ENCODE peak calls at places on chromosomes 7 and 10, in five cellular contexts. N is SK-N-SH, A is WTC11, C is endothelial cell, M is GM23338. B is an unnamed sample.

GRCh38 chr10:81600185-81600584 is 274.8 kb upstream of the NRG3 start:
- DNase-seq in N (no peak), A (no peak), C (no peak), M (no peak), B (peak)

GRCh38 chr10:132714096-132714721 is 71.7 kb downstream of the NKX6-2 start:
- DNase-seq in N (no peak), A (peak), C (peak), M (peak), B (no peak)

GRCh38 chr7:110569486-110569885 is 521.4 kb upstream of the LRRN3 start:
- DNase-seq in N (no peak), A (no peak), C (no peak), M (no peak), B (no peak)

GRCh38 chr7:35565927-35566326 is 129.0 kb downstream of the HERPUD2 start:
- DNase-seq in N (no peak), A (no peak), C (no peak), M (no peak), B (no peak)

GRCh38 chr10:127979017-127979416 is 72.1 kb downstream of the PTPRE start:
- DNase-seq in N (no peak), A (no peak), C (no peak), M (no peak), B (no peak)

GRCh38 chr7:154996756-154997155 is 6.2 kb downstream of the PAXIP1 start:
- DNase-seq in N (no peak), A (no peak), C (no peak), M (peak), B (no peak)

GRCh38 chr7:96612034-96612433 is 97.6 kb downstream of the SEM1 start:
- DNase-seq in N (no peak), A (no peak), C (no peak), M (no peak), B (no peak)

GRCh38 chr10:49562893-49563292 is 24.0 kb upstream of the ERCC6 start:
- DNase-seq in N (no peak), A (no peak), C (no peak), M (no peak), B (peak)

GRCh38 chr7:76302299-76303056 is at the start of gene HSPB1:
- DNase-seq in N (peak), A (peak), C (peak), M (peak), B (peak)

GRCh38 chr10:44233561-44234470 is 151.1 kb downstream of the CXCL12 start:
- DNase-seq in N (no peak), A (peak), C (peak), M (peak), B (no peak)

GRCh38 chr7:1059200-1060091 is 15.1 kb downstream of the GPR146 start:
- DNase-seq in N (peak), A (peak), C (peak), M (peak), B (no peak)

GRCh38 chr10:16521311-16522016 is at the start of gene C1QL3:
- DNase-seq in N (peak), A (peak), C (peak), M (peak), B (peak)

GRCh38 chr10:103845983-103846382 is 9.4 kb downstream of the SH3PXD2A start:
- DNase-seq in N (no peak), A (no peak), C (peak), M (no peak), B (no peak)

GRCh38 chr10:123637326-123637880 is 28.8 kb upstream of the GPR26 start:
- DNase-seq in N (no peak), A (no peak), C (no peak), M (no peak), B (peak)

GRCh38 chr10:121927361-121927840 is 430 bp downstream of the ATE1 start:
- DNase-seq in N (peak), A (peak), C (no peak), M (peak), B (peak)

GRCh38 chr7:155558961-155559360 is 12.6 kb upstream of the CNPY1 start:
- DNase-seq in N (no peak), A (no peak), C (no peak), M (no peak), B (no peak)

GRCh38 chr7:148045521-148045920 is 545.0 kb upstream of the C7orf33 start:
- DNase-seq in N (no peak), A (no peak), C (no peak), M (no peak), B (peak)

GRCh38 chr10:98748298-98748697 is 301.6 kb upstream of the HPS1 start:
- DNase-seq in N (peak), A (peak), C (peak), M (peak), B (peak)

GRCh38 chr10:27745719-27746363 is at the start of gene MKX:
- DNase-seq in N (peak), A (peak), C (peak), M (peak), B (peak)

GRCh38 chr7:130966246-130967009 is 232.4 kb upstream of the KLF14 start:
- DNase-seq in N (no peak), A (no peak), C (no peak), M (no peak), B (no peak)

GRCh38 chr7:2715341-2716231 is 27.6 kb downstream of the AMZ1 start:
- DNase-seq in N (no peak), A (no peak), C (no peak), M (no peak), B (no peak)

GRCh38 chr7:118949031-118949430 is 724.5 kb downstream of the ANKRD7 start:
- DNase-seq in N (no peak), A (no peak), C (no peak), M (no peak), B (peak)

GRCh38 chr10:112565434-112566053 is 118.5 kb downstream of the VTI1A start:
- DNase-seq in N (peak), A (peak), C (peak), M (peak), B (peak)

GRCh38 chr7:79462334-79462733 is 8.9 kb upstream of the MAGI2 start:
- DNase-seq in N (no peak), A (no peak), C (no peak), M (no peak), B (peak)

GRCh38 chr7:93861325-93861949 is 29.1 kb downstream of the TFPI2 start:
- DNase-seq in N (no peak), A (no peak), C (no peak), M (peak), B (peak)
- TF ChIP-seq CTCF in N (peak), A (no peak), C (peak), M (no peak), B (peak)

GRCh38 chr7:157253850-157254249 is 83.0 kb upstream of the DNAJB6 start:
- DNase-seq in N (no peak), A (no peak), C (no peak), M (no peak), B (peak)
- TF ChIP-seq CTCF in N (no peak), A (no peak), C (no peak), M (no peak), B (peak)

DNA sequence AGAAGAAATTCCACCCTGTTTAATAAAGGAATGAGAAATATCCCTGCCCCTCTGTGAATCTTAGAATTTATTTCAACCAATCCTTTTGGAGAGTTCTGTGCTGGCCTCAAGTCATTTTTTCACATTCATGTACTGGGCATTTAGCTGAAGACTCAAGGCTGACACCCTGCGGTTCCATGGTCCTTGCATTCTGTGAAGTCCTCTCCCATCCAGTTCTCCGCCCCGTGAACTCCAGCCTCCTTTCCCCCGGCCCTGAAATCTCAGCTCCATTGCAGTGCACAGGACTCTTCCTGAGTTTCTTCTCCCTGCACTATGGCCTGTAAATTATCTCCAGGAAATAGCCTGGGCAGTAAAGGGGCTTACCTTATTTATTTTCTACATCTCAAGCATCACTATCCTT is 183.0 kb upstream of the KCND2 start:
- DNase-seq in N (peak), A (peak), C (no peak), M (peak), B (peak)
- TF ChIP-seq CTCF in N (peak), A (no peak), C (no peak), M (peak), B (peak)

GRCh38 chr10:116787018-116787674 is 44.8 kb upstream of the HSPA12A start:
- DNase-seq in N (no peak), A (no peak), C (no peak), M (no peak), B (no peak)
- TF ChIP-seq CTCF in N (no peak), A (no peak), C (no peak), M (no peak), B (no peak)

DNA sequence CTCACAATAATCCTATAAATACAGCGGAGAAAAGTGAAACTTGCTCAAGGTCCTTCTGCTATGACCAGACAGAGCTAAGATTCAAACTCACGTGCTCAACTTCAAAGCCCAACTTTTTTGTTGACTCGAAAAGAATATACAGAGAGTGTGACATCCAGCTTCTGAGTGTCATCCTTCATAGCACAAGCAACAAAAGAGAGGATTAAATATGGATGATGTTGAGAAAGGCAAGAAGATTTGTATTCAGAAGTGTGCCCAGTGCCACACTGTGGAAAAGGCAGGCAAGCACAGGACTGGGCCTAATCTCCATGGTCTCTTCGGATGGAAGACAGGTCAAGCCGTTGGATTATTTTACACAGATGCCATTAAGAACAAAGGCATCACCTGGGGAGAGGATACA is 2.1 kb upstream of the FAM3C start:
- DNase-seq in N (no peak), A (no peak), C (no peak), M (peak), B (peak)
- TF ChIP-seq CTCF in N (peak), A (no peak), C (no peak), M (peak), B (peak)

GRCh38 chr10:14200645-14201534 is 129.8 kb downstream of the FRMD4A start:
- DNase-seq in N (peak), A (peak), C (peak), M (peak), B (no peak)
- TF ChIP-seq CTCF in N (peak), A (peak), C (peak), M (peak), B (peak)

GRCh38 chr7:108384721-108385483 is 71.3 kb downstream of the NRCAM start:
- DNase-seq in N (no peak), A (no peak), C (no peak), M (peak), B (peak)
- TF ChIP-seq CTCF in N (peak), A (no peak), C (peak), M (peak), B (peak)